ENCODE peak calls at places on chromosomes 4 and X, in seven cellular contexts. T, R, Y, S, A, L and J are unnamed samples.

GRCh38 chr4:164731827-164732474 is 22.0 kb upstream of the SMIM31 start:
- DNase-seq in T (no peak), R (peak; percentile 32), Y (no peak), S (peak; percentile 51), A (peak; percentile 20), L (peak; percentile 52), J (peak; percentile 19)

GRCh38 chr4:41359069-41359769 is 102.5 kb downstream of the UCHL1 start:
- DNase-seq in T (no peak), R (no peak), Y (no peak), S (no peak), A (no peak), L (peak; percentile 80), J (no peak)

GRCh38 chr4:163191999-163192398 is 25.3 kb upstream of the NAF1 start:
- DNase-seq in T (no peak), R (no peak), Y (no peak), S (peak; percentile 11), A (peak; percentile 26), L (no peak), J (no peak)

GRCh38 chr4:3330682-3331081 is 37.9 kb downstream of the RGS12 start:
- DNase-seq in T (no peak), R (no peak), Y (no peak), S (no peak), A (no peak), L (no peak), J (peak; percentile 46)

GRCh38 chrX:55816023-55816422 is 98.5 kb downstream of the RRAGB start:
- DNase-seq in T (no peak), R (no peak), Y (no peak), S (no peak), A (no peak), L (no peak), J (no peak)

GRCh38 chrX:65035451-65035779 is 59.2 kb upstream of the ZC4H2 start:
- DNase-seq in T (peak; percentile 43), R (peak; percentile 28), Y (no peak), S (no peak), A (no peak), L (no peak), J (no peak)

GRCh38 chr4:54550415-54551171 is 107.2 kb upstream of the KIT start:
- DNase-seq in T (no peak), R (no peak), Y (no peak), S (no peak), A (no peak), L (no peak), J (peak; percentile 79)

GRCh38 chrX:73127700-73128241 is 48.5 kb upstream of the PABPC1L2A start:
- DNase-seq in T (peak; percentile 38), R (no peak), Y (peak; percentile 11), S (no peak), A (no peak), L (peak; percentile 70), J (no peak)

GRCh38 chr4:129926936-129927335 is 831.0 kb downstream of the C4orf33 start:
- DNase-seq in T (no peak), R (no peak), Y (no peak), S (peak; percentile 10), A (no peak), L (no peak), J (no peak)

GRCh38 chrX:13194291-13195103 is 125.4 kb downstream of the ATXN3L start:
- DNase-seq in T (no peak), R (no peak), Y (no peak), S (peak; percentile 42), A (no peak), L (no peak), J (no peak)

GRCh38 chrX:47573334-47574095 is 8.7 kb upstream of the TIMP1 start:
- DNase-seq in T (no peak), R (peak; percentile 47), Y (peak; percentile 71), S (no peak), A (no peak), L (peak; percentile 87), J (no peak)

GRCh38 chr4:126223784-126224407 is 909.1 kb downstream of the FAT4 start:
- DNase-seq in T (no peak), R (no peak), Y (no peak), S (no peak), A (peak; percentile 1), L (no peak), J (no peak)

GRCh38 chr4:127251423-127251822 is 381.3 kb upstream of the INTU start:
- DNase-seq in T (no peak), R (no peak), Y (no peak), S (no peak), A (no peak), L (no peak), J (no peak)

GRCh38 chrX:94524867-94525266 is 850.9 kb downstream of the FAM133A start:
- DNase-seq in T (peak; percentile 21), R (no peak), Y (no peak), S (no peak), A (no peak), L (peak; percentile 30), J (no peak)

GRCh38 chr4:185127021-185127925 is 15.8 kb upstream of the SLC25A4 start:
- DNase-seq in T (no peak), R (no peak), Y (no peak), S (no peak), A (no peak), L (peak; percentile 64), J (peak; percentile 38)

GRCh38 chrX:135094726-135095125 is 25.6 kb downstream of the ETDB start:
- DNase-seq in T (peak; percentile 51), R (no peak), Y (no peak), S (no peak), A (no peak), L (no peak), J (peak; percentile 38)

GRCh38 chrX:68942141-68942540 is 113.3 kb downstream of the EFNB1 start:
- DNase-seq in T (no peak), R (peak; percentile 18), Y (no peak), S (no peak), A (no peak), L (no peak), J (no peak)

GRCh38 chrX:15366507-15367352 is 17.5 kb downstream of the VEGFD start:
- DNase-seq in T (no peak), R (no peak), Y (no peak), S (no peak), A (no peak), L (no peak), J (no peak)

GRCh38 chr4:8738471-8738931 is 133.1 kb downstream of the HMX1 start:
- DNase-seq in T (no peak), R (no peak), Y (no peak), S (no peak), A (no peak), L (peak; percentile 15), J (peak; percentile 15)

GRCh38 chrX:48919947-48920712 is 1.3 kb upstream of the PIM2 start:
- DNase-seq in T (no peak), R (no peak), Y (no peak), S (peak; percentile 15), A (no peak), L (no peak), J (no peak)

GRCh38 chr4:164396439-164396838 is 357.5 kb upstream of the SMIM31 start:
- DNase-seq in T (no peak), R (no peak), Y (no peak), S (no peak), A (no peak), L (no peak), J (no peak)

GRCh38 chr4:86685401-86685800 is 91.3 kb downstream of the PTPN13 start:
- DNase-seq in T (no peak), R (no peak), Y (no peak), S (no peak), A (peak; percentile 1), L (no peak), J (no peak)

GRCh38 chr4:108433832-108434231 is 186.5 kb upstream of the RPL34 start:
- DNase-seq in T (no peak), R (no peak), Y (no peak), S (no peak), A (no peak), L (no peak), J (no peak)

GRCh38 chrX:136306182-136306581 is 5.4 kb downstream of the ADGRG4 start:
- DNase-seq in T (no peak), R (no peak), Y (no peak), S (no peak), A (no peak), L (no peak), J (no peak)

GRCh38 chr4:121168865-121169281 is 4.8 kb upstream of the TNIP3 start:
- DNase-seq in T (no peak), R (no peak), Y (no peak), S (no peak), A (no peak), L (no peak), J (no peak)

DNA sequence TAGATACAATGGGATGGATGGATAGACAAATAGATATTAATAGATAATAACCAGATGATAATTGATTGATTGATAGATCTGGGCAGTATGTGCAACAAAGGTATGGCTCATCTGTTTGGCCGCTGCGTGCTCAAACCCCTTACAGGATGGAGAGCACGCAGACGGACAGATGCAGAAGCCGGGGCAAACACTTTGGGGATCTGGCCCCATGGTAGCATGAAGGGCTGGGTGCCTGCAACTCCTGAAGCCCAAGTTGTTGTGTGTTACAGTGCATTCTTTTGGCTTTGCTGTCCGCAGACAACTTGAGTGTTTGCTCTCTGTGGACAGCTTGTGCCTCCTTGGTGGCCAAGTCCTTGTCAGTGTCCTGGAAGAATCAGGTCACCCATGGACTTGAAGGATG is 10.6 kb upstream of the DHRSX start:
- DNase-seq in T (no peak), R (no peak), Y (no peak), S (no peak), A (no peak), L (no peak), J (no peak)
- H3K4me1 ChIP-seq in T (no peaks in the 10 kb centered on the region), R (peaks cover 9% of the 10 kb centered on the region), Y (no peaks in the 10 kb centered on the region), S (peaks cover 65% of the 10 kb centered on the region), A (no peaks in the 10 kb centered on the region), L (no peaks in the 10 kb centered on the region), J (no peaks in the 10 kb centered on the region)

DNA sequence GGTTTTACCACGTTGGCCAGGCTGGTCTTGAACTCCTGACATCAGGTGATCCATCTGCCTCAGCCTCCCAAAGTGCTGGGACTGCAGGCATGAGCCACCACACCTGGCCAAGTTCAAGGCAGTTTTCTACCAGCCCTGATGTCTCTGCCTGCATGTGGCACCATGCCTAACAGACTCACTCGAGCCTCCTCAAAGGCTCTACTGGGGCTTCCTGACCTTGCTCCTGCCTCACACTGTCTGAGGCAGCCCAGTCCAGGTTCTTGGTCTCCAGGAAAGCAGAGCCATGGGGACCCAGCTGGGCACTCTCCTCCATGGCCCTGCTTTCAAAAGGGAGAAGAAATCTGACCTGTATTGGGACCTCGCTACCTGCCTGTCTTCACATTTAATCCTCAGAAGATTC is 286.9 kb downstream of the EVC2 start:
- DNase-seq in T (no peak), R (no peak), Y (no peak), S (no peak), A (no peak), L (no peak), J (no peak)
- H3K9me3 ChIP-seq in T (peaks cover 8% of the 10 kb centered on the region), R (peaks cover 6% of the 10 kb centered on the region), Y (no peaks in the 10 kb centered on the region), S (no peaks in the 10 kb centered on the region), A (peaks cover 15% of the 10 kb centered on the region), L (no peaks in the 10 kb centered on the region), J (no peaks in the 10 kb centered on the region)

DNA sequence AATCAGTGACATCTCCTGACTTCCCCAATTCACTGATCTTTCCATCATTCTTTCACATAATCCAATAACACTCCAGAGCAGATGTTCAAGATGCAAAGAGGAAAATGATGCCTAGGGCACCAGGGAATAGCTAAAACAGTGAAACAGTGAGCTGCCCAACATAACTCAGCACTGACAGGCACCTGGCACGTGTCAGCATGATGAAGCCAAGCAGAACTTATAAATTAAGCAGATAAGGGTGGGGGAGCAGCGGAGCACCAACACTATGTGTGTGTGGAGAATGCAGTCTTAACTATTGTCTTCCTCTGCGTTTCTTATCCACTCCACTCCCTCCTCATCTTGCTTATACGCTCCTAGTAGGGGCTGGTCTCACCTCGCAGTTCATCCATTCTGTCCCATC is 89.4 kb downstream of the AMMECR1 start:
- DNase-seq in T (no peak), R (no peak), Y (peak; percentile 26), S (no peak), A (no peak), L (no peak), J (no peak)
- H3K27ac ChIP-seq in T (no peak overlapping the region), R (no peak overlapping the region), Y (no peak overlapping the region), S (no peak overlapping the region), A (no peak overlapping the region), L (no peak overlapping the region), J (no peak overlapping the region)

GRCh38 chr4:678765-679481 is 4.6 kb downstream of the MYL5 start:
- DNase-seq in T (peak; percentile 40), R (no peak), Y (no peak), S (no peak), A (no peak), L (no peak), J (peak; percentile 61)
- H3K4me1 ChIP-seq in T (peaks cover 44% of the 10 kb centered on the region), R (peaks cover 48% of the 10 kb centered on the region), Y (no peaks in the 10 kb centered on the region), S (peaks cover 38% of the 10 kb centered on the region), A (peaks cover 81% of the 10 kb centered on the region), L (no peaks in the 10 kb centered on the region), J (peaks cover 27% of the 10 kb centered on the region)